ENCODE peak calls at places on chromosomes 6 and 20, in six cellular contexts. J, W, G, H, T and E are unnamed samples. For H3K27me3, the result is how much of the 10 kb centered on the place peaks cover.

GRCh38 chr6:32854376-32855178 is 585 bp downstream of the PSMB9 start:
- DNase-seq in T (no peak), J (peak), W (peak), H (no peak), G (no peak), E (no peak)

GRCh38 chr6:90274481-90275030 is 22.1 kb downstream of the BACH2 start:
- DNase-seq in W (no peak), J (no peak), G (no peak), T (no peak), H (no peak), E (no peak)

GRCh38 chr6:30493643-30494250 is 4.4 kb downstream of the HLA-E start:
- DNase-seq in G (no peak), H (no peak), T (no peak), W (no peak), J (no peak), E (no peak)

GRCh38 chr6:167547751-167548150 is 222.9 kb downstream of the TTLL2 start:
- DNase-seq in J (peak), H (no peak), G (no peak), W (no peak), T (no peak), E (no peak)

GRCh38 chr6:41306187-41306854 is 19.8 kb upstream of the TREM1 start:
- DNase-seq in W (no peak), J (peak), T (peak), G (no peak), H (no peak), E (peak)

GRCh38 chr6:155530219-155530834 is 74.7 kb upstream of the NOX3 start:
- DNase-seq in H (no peak), W (no peak), J (peak), T (no peak), G (no peak), E (no peak)

GRCh38 chr6:45923831-45924391 is 91.7 kb downstream of the CLIC5 start:
- DNase-seq in T (no peak), J (peak), H (no peak), W (no peak), G (no peak), E (peak)

GRCh38 chr20:43658723-43659419 is 8.0 kb upstream of the MYBL2 start:
- DNase-seq in W (no peak), J (no peak), T (no peak), G (no peak), H (no peak), E (no peak)

GRCh38 chr20:50360218-50360672 is 149.9 kb upstream of the PTPN1 start:
- DNase-seq in W (no peak), T (no peak), G (no peak), J (no peak), H (no peak), E (no peak)

GRCh38 chr6:351867-352289 is 39.7 kb upstream of the IRF4 start:
- DNase-seq in W (no peak), H (no peak), G (no peak), T (no peak), J (no peak), E (no peak)

GRCh38 chr6:16256781-16257180 is 18.4 kb downstream of the GMPR start:
- DNase-seq in T (no peak), H (no peak), W (no peak), G (no peak), J (no peak), E (no peak)

GRCh38 chr6:121158438-121158837 is 175.8 kb downstream of the TBC1D32 start:
- DNase-seq in T (no peak), W (no peak), G (no peak), J (peak), H (no peak), E (no peak)

GRCh38 chr20:60152792-60153191 is 194.6 kb downstream of the CDH26 start:
- DNase-seq in J (no peak), T (no peak), G (no peak), W (no peak), H (no peak), E (no peak)

GRCh38 chr6:56938634-56939294 is 16.1 kb upstream of the BEND6 start:
- DNase-seq in J (peak), H (peak), T (no peak), G (peak), W (no peak), E (peak)

GRCh38 chr6:11232968-11233626 is 629 bp upstream of the NEDD9 start:
- DNase-seq in T (peak), J (no peak), W (no peak), H (no peak), G (no peak), E (no peak)

DNA sequence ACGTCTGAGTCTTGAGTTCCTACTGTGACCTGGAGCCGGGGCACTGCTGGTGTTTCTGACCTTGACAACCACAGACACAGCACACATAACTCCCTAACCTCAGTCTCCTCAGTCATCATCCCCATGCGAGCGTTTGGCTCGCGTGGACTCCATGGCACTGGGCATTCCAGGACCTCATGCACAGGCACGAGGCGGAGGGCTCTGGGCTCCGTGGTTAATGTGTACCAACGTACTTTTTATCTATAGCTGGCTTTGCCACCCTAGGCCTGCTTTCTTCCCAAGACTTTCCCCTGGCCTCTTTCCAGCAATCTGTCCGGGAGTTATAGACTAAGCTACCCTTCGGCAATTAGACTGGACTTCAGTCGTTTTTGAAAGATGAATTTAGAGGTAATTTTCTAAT is 15.9 kb upstream of the CTCFL start:
- DNase-seq in W (no peak), J (no peak), H (no peak), G (no peak), T (no peak), E (no peak)
- H3K27ac ChIP-seq in W (no peak), J (no peak), H (no peak), G (no peak), T (no peak), E (no peak)

GRCh38 chr6:44300424-44300823 is 12.7 kb downstream of the AARS2 start:
- DNase-seq in H (no peak), W (no peak), J (no peak), T (no peak), G (no peak), E (no peak)

GRCh38 chr6:44297063-44298038 is 15.8 kb downstream of the AARS2 start:
- DNase-seq in J (peak), W (peak), T (peak), G (peak), H (peak), E (no peak)

GRCh38 chr6:44301106-44301505 is 12.0 kb downstream of the AARS2 start:
- DNase-seq in H (no peak), W (no peak), J (no peak), G (no peak), T (no peak), E (no peak)

GRCh38 chr6:44298864-44299263 is 14.3 kb downstream of the AARS2 start:
- DNase-seq in W (no peak), J (no peak), G (no peak), H (no peak), T (no peak), E (no peak)

DNA sequence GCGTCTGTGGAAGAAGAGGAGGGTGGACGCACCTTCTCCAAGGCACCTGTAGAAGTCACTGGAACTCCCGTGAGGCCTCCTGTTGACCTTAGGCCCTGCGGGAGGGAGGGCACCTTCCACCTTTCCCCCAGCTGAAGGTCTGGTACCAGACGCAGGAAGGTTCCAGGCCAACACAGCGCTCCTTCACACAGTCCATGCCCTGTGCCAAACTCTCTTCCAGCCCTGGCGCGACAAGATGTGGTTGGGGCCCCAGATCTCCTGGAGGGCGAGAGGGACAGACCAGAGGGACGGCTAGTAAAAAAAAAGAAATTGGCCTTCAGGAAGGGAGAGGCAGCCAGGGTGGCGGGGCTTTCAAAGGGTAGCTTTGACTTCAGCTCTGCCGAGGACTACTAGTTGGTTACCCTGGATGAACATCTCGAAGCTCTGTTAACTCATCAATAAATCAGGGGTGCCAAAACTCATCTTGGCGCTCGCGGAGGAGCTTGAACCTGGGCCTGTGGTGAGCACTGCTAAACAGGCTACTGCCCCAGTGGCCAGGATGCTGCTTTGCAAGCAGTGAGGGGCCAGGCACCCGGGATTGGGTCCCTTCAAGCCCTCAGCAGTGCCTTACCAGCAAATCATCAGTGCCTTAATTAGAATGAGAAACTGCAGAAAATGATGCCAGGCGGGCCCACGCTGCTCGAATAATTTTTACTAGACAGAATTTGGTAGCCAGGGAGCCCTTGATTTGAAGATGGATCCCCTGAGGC is 14.9 kb downstream of the AARS2 start:
- DNase-seq in J (no peak), T (no peak), G (peak), H (no peak), W (no peak), E (no peak)
- H3K4me3 ChIP-seq in J (peak), T (peak), G (peak), H (peak), W (peak), E (no peak)

GRCh38 chr20:37422791-37423286 is 76.9 kb downstream of the SRC start:
- DNase-seq in W (no peak), J (no peak), G (no peak), T (no peak), H (no peak), E (no peak)

GRCh38 chr20:37423545-37423944 is 77.6 kb downstream of the SRC start:
- DNase-seq in T (no peak), J (no peak), H (no peak), W (no peak), G (no peak), E (no peak)

GRCh38 chr20:37420610-37421009 is 74.7 kb downstream of the SRC start:
- DNase-seq in J (no peak), W (no peak), G (no peak), T (no peak), H (no peak), E (no peak)

GRCh38 chr20:37421060-37421639 is 75.2 kb downstream of the SRC start:
- DNase-seq in J (no peak), T (no peak), W (no peak), H (no peak), G (no peak), E (no peak)

DNA sequence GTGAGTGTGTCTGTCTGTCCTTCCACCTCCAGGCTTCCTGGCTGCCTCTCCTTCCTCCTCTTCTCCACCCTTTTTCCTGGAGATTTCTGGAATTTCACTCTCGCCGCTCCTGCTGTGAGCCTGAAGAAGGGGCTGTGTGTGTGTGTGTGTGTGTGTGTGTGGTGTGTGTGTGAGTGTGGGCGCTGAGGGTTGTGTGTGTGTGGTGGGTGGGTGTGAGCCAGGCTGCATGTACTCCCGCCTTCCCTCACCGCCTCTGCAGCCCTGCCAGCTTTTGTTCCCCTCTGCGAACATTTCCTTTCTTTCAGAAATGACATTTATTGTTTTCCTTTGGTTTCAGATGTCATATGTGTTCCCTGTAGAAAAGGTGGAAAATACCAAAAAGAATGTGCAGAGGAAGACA is 76.0 kb downstream of the SRC start:
- DNase-seq in J (peak), G (peak), W (no peak), H (no peak), T (no peak), E (no peak)
- H3K27me3 ChIP-seq in J (under half), G (under half), W (half or more), H (under half), T (under half), E (under half)

DNA sequence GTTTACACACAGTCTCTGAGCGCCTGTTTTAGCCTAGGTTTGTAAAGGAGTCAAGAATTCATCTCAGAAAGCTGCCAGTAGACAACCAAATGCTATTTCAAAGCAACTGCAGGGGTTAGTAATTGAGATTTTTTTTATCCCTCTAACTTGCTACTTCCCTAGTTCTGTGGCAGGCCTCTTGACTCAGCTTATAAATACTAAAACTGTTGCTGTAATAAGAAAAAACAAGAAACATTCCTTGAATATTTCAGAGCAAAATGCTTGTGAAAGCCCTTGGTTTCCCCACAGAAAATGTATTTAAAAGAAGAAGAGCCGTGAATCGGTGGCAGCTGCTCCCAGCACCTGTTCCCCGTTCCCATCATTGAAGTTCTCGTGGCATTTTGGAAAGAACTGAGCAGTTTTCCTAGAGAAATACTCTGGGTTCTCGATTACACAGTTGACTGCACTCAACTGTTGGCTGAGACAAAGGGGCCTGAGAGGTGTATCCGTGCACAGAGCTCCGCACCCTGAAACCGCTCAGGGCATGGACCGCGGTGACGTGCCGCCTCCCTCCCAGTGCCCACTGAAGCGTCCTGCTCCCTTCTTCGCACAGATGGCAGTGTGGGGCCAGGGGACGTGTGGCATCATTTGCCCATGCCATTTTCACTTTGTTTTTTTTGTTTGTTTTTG is 20.9 kb downstream of the DLL1 start:
- DNase-seq in G (no peak), H (no peak), W (no peak), J (no peak), T (no peak), E (no peak)
- H3K27ac ChIP-seq in G (no peak), H (no peak), W (no peak), J (no peak), T (peak), E (no peak)

GRCh38 chr6:1614767-1615650 is 5.3 kb downstream of the FOXC1 start:
- DNase-seq in H (no peak), J (no peak), G (no peak), W (no peak), T (no peak), E (peak)
- H3K4me3 ChIP-seq in H (peak), J (peak), G (peak), W (peak), T (peak), E (peak)